ENCODE peak calls at places on chromosomes 16 and 17, in four cellular contexts. R, E, T and K are unnamed samples.

GRCh38 chr16:20803561-20804214 is 2.6 kb downstream of the ERI2 start:
- DNase-seq in R (no peak), E (no peak), T (no peak), K (no peak)

GRCh38 chr17:65190467-65191095 is 53.4 kb downstream of the RGS9 start:
- DNase-seq in R (no peak), E (no peak), T (no peak), K (no peak)

GRCh38 chr16:56736476-56736875 is 6.5 kb downstream of the NUP93 start:
- DNase-seq in R (no peak), E (no peak), T (no peak), K (no peak)

GRCh38 chr17:61461967-61462733 is 9.9 kb downstream of the TBX4 start:
- DNase-seq in R (no peak), E (no peak), T (no peak), K (no peak)

GRCh38 chr17:50101346-50102163 is 6.4 kb downstream of the PDK2 start:
- DNase-seq in R (peak; percentile 70), E (peak; percentile 57), T (peak; percentile 87), K (no peak)

GRCh38 chr16:8855051-8855786 is 13.6 kb downstream of the CARHSP1 start:
- DNase-seq in R (no peak), E (no peak), T (peak; percentile 12), K (no peak)

GRCh38 chr16:29809031-29809747 is 2.8 kb upstream of the PRRT2 start:
- DNase-seq in R (no peak), E (no peak), T (no peak), K (no peak)

GRCh38 chr17:60534010-60534555 is 8.0 kb upstream of the APPBP2 start:
- DNase-seq in R (no peak), E (no peak), T (no peak), K (no peak)

GRCh38 chr16:23182206-23182674 is 305 bp upstream of the SCNN1G start:
- DNase-seq in R (peak; percentile 61), E (peak; percentile 90), T (peak; percentile 93), K (peak; percentile 89)

GRCh38 chr17:81572499-81573030 is 20.4 kb upstream of the FAAP100 start:
- DNase-seq in R (no peak), E (no peak), T (no peak), K (no peak)